ENCODE peak calls at places on chromosomes 7 and 10, in seven cellular contexts. A, R, D, Q, L, H and G are unnamed samples.

GRCh38 chr10:52701647-52702046 is 70.9 kb downstream of the MBL2 start:
- DNase-seq in A (no peak), R (peak), D (no peak), Q (no peak), L (no peak), H (no peak), G (no peak)

GRCh38 chr7:81789406-81790139 is 19.7 kb upstream of the HGF start:
- DNase-seq in A (peak), R (peak), D (no peak), Q (no peak), L (no peak), H (no peak), G (no peak)

GRCh38 chr10:114544045-114544659 is 113.9 kb downstream of the ABLIM1 start:
- DNase-seq in A (no peak), R (no peak), D (no peak), Q (no peak), L (no peak), H (no peak), G (no peak)

GRCh38 chr7:80642871-80643270 is 4.4 kb downstream of the CD36 start:
- DNase-seq in A (no peak), R (no peak), D (no peak), Q (no peak), L (no peak), H (no peak), G (no peak)

GRCh38 chr7:84985073-84985784 is 201.6 kb downstream of the SEMA3D start:
- DNase-seq in A (no peak), R (peak), D (no peak), Q (no peak), L (no peak), H (no peak), G (no peak)

GRCh38 chr7:26143298-26144044 is 8.5 kb upstream of the NFE2L3 start:
- DNase-seq in A (peak), R (peak), D (peak), Q (no peak), L (no peak), H (no peak), G (no peak)

GRCh38 chr10:88386204-88386877 is 196.8 kb downstream of the RNLS start:
- DNase-seq in A (peak), R (no peak), D (no peak), Q (no peak), L (no peak), H (no peak), G (no peak)

GRCh38 chr7:80736371-80736770 is 97.9 kb downstream of the CD36 start:
- DNase-seq in A (peak), R (peak), D (no peak), Q (no peak), L (no peak), H (no peak), G (no peak)

GRCh38 chr7:30087371-30087770 is 47.4 kb upstream of the MTURN start:
- DNase-seq in A (no peak), R (no peak), D (no peak), Q (no peak), L (no peak), H (no peak), G (no peak)

GRCh38 chr10:117223413-117224035 is 17.4 kb upstream of the SLC18A2 start:
- DNase-seq in A (no peak), R (no peak), D (no peak), Q (no peak), L (no peak), H (no peak), G (no peak)

GRCh38 chr10:128211953-128212727 is 85.9 kb upstream of the MKI67 start:
- DNase-seq in A (peak), R (peak), D (peak), Q (peak), L (peak), H (peak), G (peak)

GRCh38 chr10:128210215-128211063 is 84.2 kb upstream of the MKI67 start:
- DNase-seq in A (peak), R (no peak), D (no peak), Q (peak), L (peak), H (peak), G (no peak)

GRCh38 chr10:128206676-128207075 is 80.5 kb upstream of the MKI67 start:
- DNase-seq in A (no peak), R (no peak), D (no peak), Q (no peak), L (no peak), H (no peak), G (no peak)

GRCh38 chr10:128209862-128210214 is 83.6 kb upstream of the MKI67 start:
- DNase-seq in A (no peak), R (no peak), D (no peak), Q (no peak), L (no peak), H (no peak), G (no peak)

DNA sequence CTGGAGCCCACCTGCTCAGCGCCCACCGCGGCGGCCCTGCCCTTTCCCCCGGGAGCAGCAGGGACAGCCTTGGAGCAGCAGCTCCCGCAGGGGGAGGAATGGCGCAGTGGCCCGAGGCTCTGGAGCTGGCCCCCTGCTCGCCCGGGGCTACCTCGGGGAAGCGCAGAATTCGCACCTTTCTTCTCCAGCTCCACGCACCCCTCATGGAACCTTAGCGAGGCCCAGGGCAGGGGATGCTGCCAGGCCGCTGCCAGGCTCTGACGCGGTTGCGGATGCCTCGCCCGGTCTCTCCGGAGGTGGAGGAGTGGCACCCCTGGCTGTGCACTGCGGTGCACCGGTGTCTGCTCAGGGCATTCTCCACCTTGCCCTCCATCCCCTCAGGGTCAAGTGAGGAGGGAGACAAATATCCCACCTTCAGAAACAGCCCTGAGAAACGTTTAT is 84.9 kb upstream of the MKI67 start:
- DNase-seq in A (no peak), R (no peak), D (no peak), Q (no peak), L (no peak), H (no peak), G (no peak)
- H3K27ac ChIP-seq in A (no peak), R (no peak), D (no peak), Q (no peak), L (no peak), H (no peak), G (no peak)

GRCh38 chr7:139713061-139713460 is 64.7 kb downstream of the HIPK2 start:
- DNase-seq in A (no peak), R (no peak), D (no peak), Q (no peak), L (no peak), H (no peak), G (no peak)

GRCh38 chr7:139713835-139714162 is 64.0 kb downstream of the HIPK2 start:
- DNase-seq in A (no peak), R (no peak), D (no peak), Q (no peak), L (no peak), H (no peak), G (no peak)

GRCh38 chr7:139715194-139715815 is 62.5 kb downstream of the HIPK2 start:
- DNase-seq in A (no peak), R (no peak), D (no peak), Q (no peak), L (no peak), H (no peak), G (no peak)

GRCh38 chr7:139716156-139716942 is 61.4 kb downstream of the HIPK2 start:
- DNase-seq in A (no peak), R (no peak), D (no peak), Q (no peak), L (no peak), H (no peak), G (no peak)

DNA sequence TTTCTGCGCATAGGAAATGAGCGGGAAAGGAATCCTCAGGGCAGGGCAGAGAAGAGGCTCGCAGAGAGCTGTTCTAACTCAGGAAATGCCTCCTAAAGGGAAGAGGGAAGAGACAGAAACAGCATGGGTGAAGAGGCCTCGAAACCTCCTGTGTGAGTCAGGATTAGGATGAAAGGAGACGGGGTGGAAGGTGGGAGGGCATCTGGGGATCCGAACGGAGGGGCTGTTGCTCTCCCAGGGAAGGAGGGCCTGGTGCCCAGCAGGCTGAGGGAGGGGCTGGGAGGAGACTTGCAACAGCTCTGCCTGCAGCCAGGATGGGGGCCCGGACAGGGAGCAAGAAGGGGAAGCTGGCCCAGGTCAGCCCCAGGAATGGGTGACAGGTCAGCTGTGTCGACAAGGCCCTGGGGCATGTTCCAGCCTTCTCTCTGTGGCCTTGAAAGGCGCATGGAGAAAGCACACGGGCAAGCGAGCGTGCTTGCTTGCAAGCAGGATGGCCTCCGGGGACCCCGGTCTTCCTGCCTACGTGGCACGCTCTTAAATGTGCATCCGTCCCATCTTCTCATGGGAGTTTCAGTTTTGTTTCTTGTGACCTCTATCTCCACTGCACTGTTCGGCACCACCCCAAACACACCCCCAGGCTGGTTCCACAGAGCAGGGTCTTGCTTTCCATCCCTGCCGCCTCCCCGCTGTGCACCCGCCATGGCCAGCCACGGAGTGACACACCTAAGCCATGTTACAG is 63.5 kb downstream of the HIPK2 start:
- DNase-seq in A (no peak), R (no peak), D (no peak), Q (no peak), L (no peak), H (peak), G (no peak)
- H3K27ac ChIP-seq in A (no peak), R (no peak), D (no peak), Q (no peak), L (peak), H (no peak), G (peak)

DNA sequence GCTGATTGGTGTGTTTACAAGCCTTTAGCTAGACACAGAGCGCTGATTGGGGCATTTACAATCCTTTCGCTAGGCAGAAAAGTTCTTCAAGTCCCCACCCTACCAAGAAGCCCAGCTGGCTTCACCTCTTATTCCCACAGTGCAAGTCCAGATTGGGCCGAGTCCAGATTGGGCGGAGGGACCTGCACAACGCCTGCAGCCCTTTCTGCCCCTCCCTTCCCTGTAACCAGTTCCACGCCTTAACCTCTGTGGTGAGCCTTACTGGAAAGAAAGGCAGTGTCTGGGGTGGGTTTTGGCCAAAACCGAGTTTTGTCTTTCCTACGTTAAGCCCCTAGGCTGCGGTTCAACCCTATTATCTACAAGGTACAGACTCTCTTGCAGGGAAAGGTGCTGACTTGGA is 268.7 kb downstream of the ZEB1 start:
- DNase-seq in A (no peak), R (no peak), D (no peak), Q (no peak), L (no peak), H (no peak), G (no peak)
- H3K27ac ChIP-seq in A (no peak), R (no peak), D (no peak), Q (no peak), L (peak), H (no peak), G (no peak)

DNA sequence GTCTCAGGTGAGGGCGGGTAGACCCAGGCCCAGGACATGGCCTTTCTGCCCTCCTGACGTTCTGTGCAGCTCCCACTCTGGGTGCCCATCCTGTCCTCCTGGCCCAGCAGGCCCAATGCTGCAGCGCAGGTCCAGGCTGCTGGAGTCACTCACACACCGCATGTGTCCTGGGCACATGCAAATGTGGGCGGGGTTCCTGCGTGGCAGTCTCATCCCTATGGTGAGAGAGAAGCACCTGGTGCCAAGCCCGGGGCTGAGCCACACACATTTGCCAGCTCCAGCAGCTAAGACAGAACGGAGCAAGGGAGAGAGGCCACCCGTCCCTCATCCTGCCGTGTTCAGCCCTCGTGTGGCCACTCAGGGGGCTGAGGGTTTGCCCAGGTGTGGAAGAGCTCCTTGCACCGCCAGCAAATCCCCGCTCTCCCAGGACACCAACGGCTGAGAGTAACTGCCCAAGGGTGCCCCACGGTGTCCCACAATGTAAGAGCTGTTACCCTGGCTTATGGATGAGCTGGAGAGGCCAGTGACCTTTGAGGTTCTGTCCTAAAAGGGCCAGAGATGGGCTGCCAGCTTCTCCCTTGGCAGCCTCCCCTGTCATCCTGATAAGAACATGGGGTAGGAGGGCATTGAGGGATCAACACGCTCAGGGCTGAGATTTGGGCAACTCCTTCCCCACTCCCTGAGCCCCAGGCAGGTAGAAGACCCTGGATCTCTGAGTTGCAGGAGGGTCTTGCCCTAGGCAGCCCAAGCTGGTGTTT is 4.4 kb downstream of the FUOM start:
- DNase-seq in A (no peak), R (no peak), D (no peak), Q (no peak), L (no peak), H (no peak), G (no peak)
- H3K27ac ChIP-seq in A (no peak), R (no peak), D (no peak), Q (no peak), L (no peak), H (no peak), G (no peak)

GRCh38 chr7:91039033-91039432 is 225.2 kb upstream of the FZD1 start:
- DNase-seq in A (no peak), R (no peak), D (no peak), Q (no peak), L (no peak), H (no peak), G (no peak)

GRCh38 chr7:91030680-91031079 is 233.6 kb upstream of the FZD1 start:
- DNase-seq in A (no peak), R (no peak), D (no peak), Q (no peak), L (no peak), H (no peak), G (no peak)

GRCh38 chr7:91033574-91033973 is 230.7 kb upstream of the FZD1 start:
- DNase-seq in A (no peak), R (no peak), D (no peak), Q (no peak), L (no peak), H (no peak), G (no peak)

GRCh38 chr7:91031757-91032156 is 232.5 kb upstream of the FZD1 start:
- DNase-seq in A (no peak), R (no peak), D (no peak), Q (no peak), L (no peak), H (no peak), G (no peak)

GRCh38 chr7:91034459-91035368 is 229.5 kb upstream of the FZD1 start:
- DNase-seq in A (peak), R (peak), D (no peak), Q (peak), L (no peak), H (peak), G (peak)
- H3K27ac ChIP-seq in A (peak), R (no peak), D (no peak), Q (no peak), L (no peak), H (no peak), G (no peak)

DNA sequence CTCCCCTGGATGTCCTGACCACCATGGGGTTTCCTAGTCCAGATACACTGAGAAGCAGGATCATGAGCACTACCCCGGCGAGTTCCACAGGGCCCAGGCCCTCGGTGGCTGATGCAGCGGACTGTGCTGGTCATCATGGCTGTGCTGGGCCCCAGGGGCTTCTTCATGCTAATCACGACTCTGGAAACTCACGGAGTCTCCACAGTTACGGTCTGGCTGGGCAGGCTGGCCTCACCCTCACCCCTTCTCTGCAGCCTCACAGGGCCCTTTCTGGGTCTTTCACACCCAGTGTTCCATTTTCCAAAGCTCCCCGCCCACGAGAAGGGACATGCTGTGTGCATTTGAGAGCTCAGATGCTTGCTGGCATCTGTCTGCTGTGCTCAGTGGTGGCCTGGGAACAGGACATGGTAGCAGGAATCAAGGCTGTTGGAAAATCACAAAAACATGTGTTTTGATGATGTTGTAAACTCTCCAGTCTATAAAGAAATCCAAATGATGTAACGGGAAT is 119.0 kb downstream of the PTPN20 start:
- DNase-seq in A (peak), R (no peak), D (peak), Q (peak), L (no peak), H (no peak), G (no peak)
- H3K27ac ChIP-seq in A (no peak), R (no peak), D (peak), Q (no peak), L (no peak), H (no peak), G (no peak)